ENCODE peak calls at places on chromosomes 2 and 18, in six cellular contexts. G is HCT116, L is neural progenitor cell, M is OCI-LY7, W is GM23338, T is PC-3. I is an unnamed sample.

GRCh38 chr2:133710613-133711012 is 142.3 kb upstream of the NCKAP5 start:
- DNase-seq in G (no peak), L (no peak), M (no peak), W (no peak), T (peak; percentile 42), I (no peak)

GRCh38 chr2:46518848-46519247 is 39.5 kb downstream of the TMEM247 start:
- DNase-seq in G (no peak), L (no peak), M (no peak), W (no peak), T (no peak), I (no peak)

GRCh38 chr18:42182728-42183700 is 228.0 kb downstream of the PIK3C3 start:
- DNase-seq in G (no peak), L (no peak), M (no peak), W (no peak), T (peak; percentile 47), I (no peak)

GRCh38 chr2:221133941-221134340 is 438.2 kb downstream of the EPHA4 start:
- DNase-seq in G (no peak), L (no peak), M (no peak), W (no peak), T (no peak), I (no peak)

GRCh38 chr2:17620280-17620679 is 79.8 kb downstream of the VSNL1 start:
- DNase-seq in G (no peak), L (no peak), M (no peak), W (peak; percentile 64), T (no peak), I (no peak)

GRCh38 chr2:191056218-191056617 is 42.2 kb upstream of the STAT1 start:
- DNase-seq in G (no peak), L (no peak), M (no peak), W (no peak), T (no peak), I (no peak)

GRCh38 chr2:26983746-26984145 is 13.3 kb downstream of the MAPRE3 start:
- DNase-seq in G (no peak), L (no peak), M (no peak), W (no peak), T (no peak), I (no peak)

GRCh38 chr18:79399275-79400081 is 3.7 kb downstream of the NFATC1 start:
- DNase-seq in G (no peak), L (no peak), M (peak; percentile 32), W (no peak), T (no peak), I (no peak)

GRCh38 chr18:30271716-30272115 is 770.8 kb downstream of the DSC3 start:
- DNase-seq in G (no peak), L (peak; percentile 55), M (no peak), W (peak; percentile 59), T (peak; percentile 50), I (no peak)

GRCh38 chr2:158725496-158725895 is 69.6 kb upstream of the DAPL1 start:
- DNase-seq in G (no peak), L (no peak), M (no peak), W (peak; percentile 15), T (peak; percentile 69), I (no peak)

GRCh38 chr2:30396436-30397232 is 50.4 kb upstream of the LCLAT1 start:
- DNase-seq in G (no peak), L (no peak), M (no peak), W (no peak), T (no peak), I (no peak)

GRCh38 chr2:70901235-70902066 is 34.2 kb upstream of the ATP6V1B1 start:
- DNase-seq in G (no peak), L (peak; percentile 76), M (no peak), W (peak; percentile 82), T (no peak), I (no peak)

GRCh38 chr2:237471457-237472186 is 15.4 kb upstream of the MLPH start:
- DNase-seq in G (peak; percentile 51), L (peak; percentile 71), M (peak; percentile 64), W (peak; percentile 87), T (peak; percentile 77), I (peak; percentile 48)

GRCh38 chr2:38230756-38231155 is 146.3 kb downstream of the ATL2 start:
- DNase-seq in G (no peak), L (no peak), M (no peak), W (peak; percentile 17), T (no peak), I (no peak)

GRCh38 chr2:136305517-136306192 is 187.7 kb upstream of the CXCR4 start:
- DNase-seq in G (no peak), L (no peak), M (no peak), W (no peak), T (no peak), I (peak; percentile 50)

GRCh38 chr2:126902859-126903258 is 4.2 kb downstream of the TEX51 start:
- DNase-seq in G (no peak), L (no peak), M (no peak), W (no peak), T (no peak), I (no peak)

DNA sequence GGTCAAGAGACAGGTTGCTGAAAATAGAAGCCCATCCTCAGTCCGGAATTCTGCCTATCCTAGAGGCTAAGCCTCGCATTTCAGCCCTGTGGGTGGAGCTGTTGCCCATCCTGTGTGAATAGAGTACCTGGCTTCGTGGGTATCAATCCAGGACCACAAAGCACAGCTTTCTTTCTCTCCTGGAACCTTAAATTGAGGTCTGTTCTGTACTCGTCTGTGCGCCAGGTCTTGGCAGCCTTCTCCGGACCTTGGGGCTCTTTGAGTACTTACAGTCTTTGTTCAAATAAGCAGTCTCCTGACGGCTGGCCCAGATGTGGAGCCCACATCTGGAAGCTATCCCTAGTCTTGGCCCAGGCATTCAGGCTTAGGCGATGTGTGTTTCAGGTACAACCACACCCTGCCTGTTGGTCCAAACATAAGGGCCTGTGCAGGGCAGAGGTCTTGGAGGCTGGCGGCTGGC is 294.3 kb downstream of the BCL2 start:
- DNase-seq in G (no peak), L (peak; percentile 75), M (no peak), W (peak; percentile 82), T (peak; percentile 36), I (peak; percentile 27)
- TF ChIP-seq EZH2phosphoT487 in G (no peak), L (no peak), M (no peak), W (no peak), T (no peak), I (no peak)

GRCh38 chr2:6249557-6249956 is 557.4 kb downstream of the SOX11 start:
- DNase-seq in G (no peak), L (no peak), M (no peak), W (no peak), T (no peak), I (no peak)

DNA sequence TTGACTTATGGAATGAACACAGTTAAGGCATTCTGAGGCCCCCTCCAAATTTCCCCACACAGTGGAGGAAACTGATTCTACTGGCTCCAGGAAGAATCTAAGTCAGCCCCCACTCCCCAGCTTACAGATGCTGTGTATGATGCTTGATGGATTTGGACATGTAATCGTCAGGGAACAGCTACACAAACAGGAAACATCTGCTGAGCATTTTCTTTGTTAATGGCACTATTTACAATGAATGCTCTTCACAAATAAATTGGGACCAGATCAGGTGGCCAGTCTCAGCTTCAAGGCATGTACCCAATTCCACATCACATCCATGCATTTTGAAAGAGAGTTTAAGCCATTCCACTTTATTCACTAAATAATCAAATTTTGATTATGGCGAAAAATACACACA is 562.3 kb downstream of the SOX11 start:
- DNase-seq in G (no peak), L (no peak), M (peak; percentile 31), W (no peak), T (no peak), I (no peak)
- TF ChIP-seq EZH2phosphoT487 in G (no peak), L (no peak), M (no peak), W (no peak), T (no peak), I (no peak)

GRCh38 chr2:207375207-207375875 is 154.4 kb upstream of the CREB1 start:
- DNase-seq in G (no peak), L (no peak), M (no peak), W (no peak), T (no peak), I (no peak)
- TF ChIP-seq EZH2phosphoT487 in G (no peak), L (no peak), M (no peak), W (no peak), T (no peak), I (no peak)

GRCh38 chr2:4782647-4783046 is 909.5 kb upstream of the SOX11 start:
- DNase-seq in G (no peak), L (no peak), M (no peak), W (no peak), T (no peak), I (no peak)
- TF ChIP-seq EZH2phosphoT487 in G (no peak), L (no peak), M (no peak), W (no peak), T (no peak), I (no peak)

GRCh38 chr2:29220506-29221270 is 105.5 kb downstream of the CLIP4 start:
- DNase-seq in G (no peak), L (no peak), M (no peak), W (no peak), T (no peak), I (no peak)
- TF ChIP-seq EZH2phosphoT487 in G (no peak), L (no peak), M (no peak), W (no peak), T (no peak), I (no peak)

DNA sequence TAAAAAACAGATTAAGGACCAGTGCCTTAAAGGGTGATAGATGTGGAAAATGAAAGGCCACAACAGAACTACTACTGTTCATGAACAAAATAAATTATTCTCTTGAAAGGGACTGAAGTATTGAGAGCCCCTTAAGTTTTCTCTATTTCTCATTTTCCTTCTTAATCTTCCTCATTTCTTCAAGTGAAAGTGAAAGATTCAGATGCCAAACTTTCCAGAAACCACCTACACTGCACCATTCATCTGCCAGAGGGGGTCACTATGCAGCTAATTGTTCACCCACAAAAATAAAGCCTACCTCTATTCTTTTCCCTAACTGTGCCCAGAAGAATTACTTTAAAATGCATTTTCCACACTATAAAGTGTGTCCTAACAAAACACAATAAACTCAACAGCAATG is 140.1 kb downstream of the NR4A2 start:
- DNase-seq in G (no peak), L (no peak), M (no peak), W (peak; percentile 22), T (no peak), I (no peak)
- TF ChIP-seq EZH2phosphoT487 in G (no peak), L (no peak), M (no peak), W (no peak), T (no peak), I (no peak)